ENCODE peak calls at places on chromosomes 3 and 15, in four cellular contexts. Y is COR-L47, Q is neural crest cell, H is nephron progenitor cell. W is an unnamed sample.

GRCh38 chr15:40282870-40283614 is at the start of gene ANKRD63:
- DNase-seq in Y (peak), Q (no peak), H (peak), W (peak)

GRCh38 chr15:39118510-39118909 is 462.4 kb upstream of the THBS1 start:
- DNase-seq in Y (no peak), Q (no peak), H (no peak), W (no peak)

GRCh38 chr3:139654637-139655365 is 23.0 kb downstream of the NMNAT3 start:
- DNase-seq in Y (peak), Q (no peak), H (no peak), W (no peak)

GRCh38 chr3:49132437-49133225 is at the start of gene LAMB2:
- DNase-seq in Y (no peak), Q (peak), H (peak), W (no peak)

GRCh38 chr15:49361370-49361769 is 61.7 kb upstream of the FGF7 start:
- DNase-seq in Y (no peak), Q (no peak), H (no peak), W (no peak)

GRCh38 chr15:85406916-85407315 is 26.5 kb downstream of the AKAP13 start:
- DNase-seq in Y (no peak), Q (no peak), H (no peak), W (no peak)

GRCh38 chr15:69474291-69474690 is 21.7 kb downstream of the RPLP1 start:
- DNase-seq in Y (no peak), Q (no peak), H (no peak), W (no peak)

GRCh38 chr3:102182162-102182561 is 252.7 kb upstream of the ZPLD1 start:
- DNase-seq in Y (no peak), Q (no peak), H (no peak), W (no peak)

GRCh38 chr15:28111552-28111951 is 12.4 kb upstream of the OCA2 start:
- DNase-seq in Y (no peak), Q (no peak), H (no peak), W (no peak)

GRCh38 chr3:38136272-38136806 is 588 bp downstream of the ACAA1 start:
- DNase-seq in Y (no peak), Q (no peak), H (no peak), W (no peak)

GRCh38 chr3:49260711-49261357 is 16.2 kb downstream of the C3orf62 start:
- DNase-seq in Y (no peak), Q (no peak), H (no peak), W (no peak)

GRCh38 chr3:110381992-110382391 is 689.6 kb upstream of the NECTIN3 start:
- DNase-seq in Y (no peak), Q (no peak), H (peak), W (no peak)

GRCh38 chr15:39133201-39133600 is 447.7 kb upstream of the THBS1 start:
- DNase-seq in Y (no peak), Q (no peak), H (no peak), W (no peak)

GRCh38 chr3:69244036-69244435 is 121.6 kb upstream of the LMOD3 start:
- DNase-seq in Y (no peak), Q (no peak), H (no peak), W (no peak)

GRCh38 chr3:84965141-84965540 is 6.4 kb downstream of the CADM2 start:
- DNase-seq in Y (peak), Q (peak), H (peak), W (no peak)

GRCh38 chr15:70892912-70893560 is 410 bp downstream of the LRRC49 start:
- DNase-seq in Y (peak), Q (no peak), H (no peak), W (no peak)

GRCh38 chr3:82633319-82633718 is 871.9 kb upstream of the GBE1 start:
- DNase-seq in Y (no peak), Q (no peak), H (no peak), W (no peak)

GRCh38 chr15:74334127-74334526 is 33.3 kb downstream of the CYP11A1 start:
- DNase-seq in Y (no peak), Q (no peak), H (no peak), W (no peak)

GRCh38 chr3:65619391-65620298 is 419.1 kb downstream of the MAGI1 start:
- DNase-seq in Y (no peak), Q (no peak), H (no peak), W (no peak)

GRCh38 chr3:174859109-174859735 is at the start of gene NAALADL2:
- DNase-seq in Y (peak), Q (no peak), H (no peak), W (no peak)

GRCh38 chr15:67303490-67304363 is 49.1 kb downstream of the IQCH start:
- DNase-seq in Y (peak), Q (no peak), H (no peak), W (no peak)

GRCh38 chr3:184334470-184335158 is 2.8 kb upstream of the FAM131A start:
- DNase-seq in Y (no peak), Q (no peak), H (no peak), W (peak)

GRCh38 chr3:151178208-151178845 is 24.7 kb downstream of the GPR171 start:
- DNase-seq in Y (no peak), Q (no peak), H (no peak), W (no peak)

GRCh38 chr3:52056521-52056967 is at the start of gene DUSP7:
- DNase-seq in Y (peak), Q (peak), H (peak), W (peak)

GRCh38 chr3:142929109-142929508 is 34.4 kb downstream of the PAQR9 start:
- DNase-seq in Y (peak), Q (no peak), H (no peak), W (no peak)

GRCh38 chr15:58309993-58310928 is 121.5 kb upstream of the LIPC start:
- DNase-seq in Y (no peak), Q (no peak), H (no peak), W (no peak)

GRCh38 chr3:183244219-183244618 is 8.8 kb upstream of the B3GNT5 start:
- DNase-seq in Y (no peak), Q (no peak), H (no peak), W (no peak)

GRCh38 chr15:85615930-85616329 is 178.8 kb downstream of the KLHL25 start:
- DNase-seq in Y (no peak), Q (no peak), H (no peak), W (no peak)